ENCODE peak calls at places on chromosome 18, in eight cellular contexts. One of them, this sample, is unnamed.

GRCh38 chr18:13447621-13448020 is 229.1 kb downstream of the LDLRAD4 start:
- DNase-seq in occipital lobe: no peak
- DNase-seq in GM04503: peak; percentile 42
- DNase-seq in choroid plexus epithelial cell: peak; percentile 91
- DNase-seq in H4: peak; percentile 18
- DNase-seq in type B pancreatic cell: no peak
- DNase-seq in NCI-H1105 treated with DMSO at 0.1 percent for 48 hours: no peak
- DNase-seq in AG08395: peak; percentile 77
- DNase-seq in this sample: no peak

GRCh38 chr18:3250237-3251107 is 2.9 kb downstream of the MYL12A start:
- DNase-seq in choroid plexus epithelial cell: peak; percentile 84
- DNase-seq in GM04503: peak; percentile 81
- DNase-seq in H4: peak; percentile 29
- DNase-seq in occipital lobe: no peak
- DNase-seq in NCI-H1105 treated with DMSO at 0.1 percent for 48 hours: no peak
- DNase-seq in AG08395: peak; percentile 67
- DNase-seq in type B pancreatic cell: no peak
- DNase-seq in this sample: no peak

GRCh38 chr18:79698668-79699335 is 19.2 kb downstream of the CTDP1 start:
- DNase-seq in GM04503: peak; percentile 36
- DNase-seq in type B pancreatic cell: no peak
- DNase-seq in NCI-H1105 treated with DMSO at 0.1 percent for 48 hours: no peak
- DNase-seq in occipital lobe: no peak
- DNase-seq in H4: no peak
- DNase-seq in choroid plexus epithelial cell: peak; percentile 69
- DNase-seq in AG08395: peak; percentile 63
- DNase-seq in this sample: no peak

GRCh38 chr18:59056706-59057492 is 82.8 kb upstream of the SEC11C start:
- DNase-seq in H4: peak; percentile 83
- DNase-seq in choroid plexus epithelial cell: peak; percentile 84
- DNase-seq in GM04503: no peak
- DNase-seq in NCI-H1105 treated with DMSO at 0.1 percent for 48 hours: peak; percentile 35
- DNase-seq in type B pancreatic cell: peak; percentile 81
- DNase-seq in AG08395: peak; percentile 36
- DNase-seq in occipital lobe: peak; percentile 52
- DNase-seq in this sample: peak; percentile 26

GRCh38 chr18:46621111-46621766 is 35.8 kb downstream of the LOXHD1 start:
- DNase-seq in NCI-H1105 treated with DMSO at 0.1 percent for 48 hours: no peak
- DNase-seq in choroid plexus epithelial cell: no peak
- DNase-seq in AG08395: no peak
- DNase-seq in H4: no peak
- DNase-seq in type B pancreatic cell: peak; percentile 40
- DNase-seq in occipital lobe: no peak
- DNase-seq in GM04503: no peak
- DNase-seq in this sample: no peak

GRCh38 chr18:76307293-76307690 is 187.8 kb downstream of the ZNF516 start:
- DNase-seq in occipital lobe: no peak
- DNase-seq in H4: no peak
- DNase-seq in type B pancreatic cell: no peak
- DNase-seq in choroid plexus epithelial cell: no peak
- DNase-seq in AG08395: no peak
- DNase-seq in NCI-H1105 treated with DMSO at 0.1 percent for 48 hours: no peak
- DNase-seq in GM04503: no peak
- DNase-seq in this sample: no peak

GRCh38 chr18:32349728-32350395 is 120.8 kb downstream of the GAREM1 start:
- DNase-seq in AG08395: peak; percentile 69
- DNase-seq in H4: peak; percentile 84
- DNase-seq in choroid plexus epithelial cell: peak; percentile 99
- DNase-seq in NCI-H1105 treated with DMSO at 0.1 percent for 48 hours: no peak
- DNase-seq in occipital lobe: peak; percentile 18
- DNase-seq in GM04503: peak; percentile 50
- DNase-seq in type B pancreatic cell: no peak
- DNase-seq in this sample: peak; percentile 60

GRCh38 chr18:36589857-36590543 is 238.8 kb downstream of the TPGS2 start:
- DNase-seq in choroid plexus epithelial cell: no peak
- DNase-seq in GM04503: no peak
- DNase-seq in occipital lobe: no peak
- DNase-seq in NCI-H1105 treated with DMSO at 0.1 percent for 48 hours: no peak
- DNase-seq in AG08395: peak; percentile 71
- DNase-seq in type B pancreatic cell: no peak
- DNase-seq in H4: no peak
- DNase-seq in this sample: peak; percentile 63

GRCh38 chr18:44786697-44787096 is 106.0 kb downstream of the SETBP1 start:
- DNase-seq in NCI-H1105 treated with DMSO at 0.1 percent for 48 hours: no peak
- DNase-seq in type B pancreatic cell: no peak
- DNase-seq in choroid plexus epithelial cell: no peak
- DNase-seq in AG08395: no peak
- DNase-seq in H4: no peak
- DNase-seq in occipital lobe: no peak
- DNase-seq in GM04503: no peak
- DNase-seq in this sample: no peak

GRCh38 chr18:63888473-63889190 is 1.1 kb downstream of the SERPINB2 start:
- DNase-seq in H4: no peak
- DNase-seq in type B pancreatic cell: no peak
- DNase-seq in NCI-H1105 treated with DMSO at 0.1 percent for 48 hours: no peak
- DNase-seq in GM04503: no peak
- DNase-seq in AG08395: peak; percentile 6
- DNase-seq in occipital lobe: no peak
- DNase-seq in choroid plexus epithelial cell: no peak
- DNase-seq in this sample: no peak

GRCh38 chr18:50161806-50162205 is 33.1 kb downstream of the MYO5B start:
- DNase-seq in NCI-H1105 treated with DMSO at 0.1 percent for 48 hours: no peak
- DNase-seq in GM04503: no peak
- DNase-seq in choroid plexus epithelial cell: no peak
- DNase-seq in H4: peak; percentile 48
- DNase-seq in occipital lobe: no peak
- DNase-seq in type B pancreatic cell: no peak
- DNase-seq in AG08395: no peak
- DNase-seq in this sample: no peak

GRCh38 chr18:6920099-6920955 is 190.8 kb downstream of the ARHGAP28 start:
- DNase-seq in type B pancreatic cell: no peak
- DNase-seq in H4: peak; percentile 60
- DNase-seq in choroid plexus epithelial cell: peak; percentile 87
- DNase-seq in AG08395: peak; percentile 61
- DNase-seq in NCI-H1105 treated with DMSO at 0.1 percent for 48 hours: no peak
- DNase-seq in occipital lobe: peak; percentile 11
- DNase-seq in GM04503: peak; percentile 13
- DNase-seq in this sample: peak; percentile 19